ENCODE peak calls at places on chromosomes 12 and 14, in six cellular contexts. O, N, C, Y, I and G are unnamed samples.

GRCh38 chr14:29654910-29655590 is 272.6 kb downstream of the PRKD1 start:
- DNase-seq in O (no peak), N (no peak), C (peak; percentile 6), Y (no peak), I (no peak), G (no peak)

GRCh38 chr12:11839093-11839641 is 189.7 kb downstream of the ETV6 start:
- DNase-seq in O (no peak), N (no peak), C (peak; percentile 33), Y (no peak), I (no peak), G (peak; percentile 46)

GRCh38 chr14:28767851-28768548 is 1.4 kb downstream of the FOXG1 start:
- DNase-seq in O (peak; percentile 72), N (no peak), C (no peak), Y (no peak), I (peak; percentile 90), G (peak; percentile 92)

GRCh38 chr12:127726928-127727327 is 540.0 kb upstream of the TMEM132C start:
- DNase-seq in O (no peak), N (no peak), C (no peak), Y (no peak), I (no peak), G (no peak)

GRCh38 chr12:103589517-103589916 is 2.4 kb downstream of the STAB2 start:
- DNase-seq in O (no peak), N (no peak), C (no peak), Y (no peak), I (no peak), G (no peak)

GRCh38 chr12:40175489-40175888 is 49.3 kb upstream of the LRRK2 start:
- DNase-seq in O (no peak), N (no peak), C (no peak), Y (no peak), I (no peak), G (no peak)

GRCh38 chr14:92997343-92998061 is 74.6 kb downstream of the CHGA start:
- DNase-seq in O (peak; percentile 23), N (no peak), C (no peak), Y (no peak), I (no peak), G (no peak)

GRCh38 chr12:84542289-84542688 is 370.3 kb downstream of the SLC6A15 start:
- DNase-seq in O (no peak), N (no peak), C (no peak), Y (no peak), I (no peak), G (no peak)

GRCh38 chr12:55818886-55819285 is 1.0 kb downstream of the ORMDL2 start:
- DNase-seq in O (no peak), N (no peak), C (no peak), Y (no peak), I (no peak), G (no peak)

GRCh38 chr12:115037830-115038229 is 353.9 kb upstream of the TBX3 start:
- DNase-seq in O (no peak), N (no peak), C (no peak), Y (no peak), I (no peak), G (no peak)

GRCh38 chr12:89390802-89391673 is 38.7 kb upstream of the DUSP6 start:
- DNase-seq in O (no peak), N (no peak), C (peak; percentile 47), Y (no peak), I (no peak), G (no peak)

GRCh38 chr12:87756721-87757120 is 272.5 kb downstream of the C12orf50 start:
- DNase-seq in O (no peak), N (no peak), C (no peak), Y (no peak), I (no peak), G (no peak)

GRCh38 chr12:32302218-32302826 is 97.0 kb upstream of the FGD4 start:
- DNase-seq in O (no peak), N (peak; percentile 89), C (peak; percentile 49), Y (no peak), I (peak; percentile 68), G (peak; percentile 83)

GRCh38 chr12:92547906-92548305 is 154.9 kb upstream of the PLEKHG7 start:
- DNase-seq in O (no peak), N (no peak), C (no peak), Y (no peak), I (no peak), G (no peak)

GRCh38 chr14:51430600-51430999 is 190.6 kb downstream of the TMX1 start:
- DNase-seq in O (no peak), N (no peak), C (no peak), Y (no peak), I (peak; percentile 35), G (no peak)

GRCh38 chr12:45369065-45369464 is 153.2 kb downstream of the ANO6 start:
- DNase-seq in O (no peak), N (no peak), C (peak; percentile 16), Y (no peak), I (no peak), G (no peak)

GRCh38 chr12:25051583-25052190 is 102.8 kb upstream of the BCAT1 start:
- DNase-seq in O (no peak), N (peak; percentile 90), C (no peak), Y (peak; percentile 56), I (no peak), G (no peak)

GRCh38 chr14:104082807-104083206 is 2.7 kb upstream of the ASPG start:
- DNase-seq in O (peak; percentile 91), N (no peak), C (no peak), Y (no peak), I (no peak), G (no peak)

GRCh38 chr12:79083181-79083580 is 218.6 kb downstream of the SYT1 start:
- DNase-seq in O (no peak), N (no peak), C (peak; percentile 13), Y (no peak), I (no peak), G (peak; percentile 27)

DNA sequence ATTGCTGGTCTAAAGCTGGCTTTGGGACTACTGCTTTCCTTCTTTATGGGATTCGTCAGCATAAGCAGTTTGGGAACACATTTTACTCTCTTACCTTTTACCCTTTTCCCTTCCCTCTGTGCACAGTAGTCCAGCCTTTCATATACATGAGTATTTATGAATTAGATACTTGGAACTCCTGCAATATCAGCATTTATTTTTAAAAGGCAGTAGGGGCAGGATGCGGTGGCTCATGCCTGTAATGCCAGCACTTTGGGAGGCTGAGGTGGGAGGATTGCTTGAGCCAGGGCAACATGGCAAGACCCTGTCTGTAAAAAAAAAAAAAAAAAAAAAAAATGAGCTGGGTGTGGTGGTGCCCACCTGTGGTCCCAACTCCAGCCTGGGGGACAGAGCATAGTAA is 3.0 kb downstream of the NUBPL start:
- DNase-seq in O (no peak), N (no peak), C (no peak), Y (no peak), I (no peak), G (no peak)
- H3K4me3 ChIP-seq in O (no peak overlapping the region), N (no peak overlapping the region), C (no peak overlapping the region), Y (no peak overlapping the region), I (no peak overlapping the region), G (no peak overlapping the region)

DNA sequence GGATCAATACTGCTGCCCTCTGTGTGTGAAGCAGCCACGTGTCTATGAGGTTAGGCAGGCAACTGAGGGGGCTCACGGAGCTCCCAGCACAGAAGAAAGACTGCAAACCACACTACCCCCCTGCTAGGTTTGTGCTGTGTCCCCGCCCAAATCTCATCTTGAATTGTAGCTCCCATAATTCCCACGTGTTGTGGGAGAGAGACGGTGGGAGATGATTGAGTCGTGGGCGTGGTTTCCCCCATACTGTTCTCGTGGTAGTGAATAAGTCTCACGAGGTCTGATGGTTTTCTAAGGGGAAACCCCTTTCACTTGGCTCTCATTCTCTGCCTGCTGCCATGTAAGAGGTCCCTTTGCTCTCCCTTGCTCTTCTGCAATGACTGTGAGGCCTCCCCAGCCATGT is 68.6 kb downstream of the ACTN1 start:
- DNase-seq in O (no peak), N (peak; percentile 10), C (no peak), Y (no peak), I (no peak), G (no peak)
- H3K4me3 ChIP-seq in O (no peak overlapping the region), N (no peak overlapping the region), C (no peak overlapping the region), Y (no peak overlapping the region), I (no peak overlapping the region), G (no peak overlapping the region)

GRCh38 chr14:36690301-36691020 is 28.8 kb downstream of the PAX9 start:
- DNase-seq in O (no peak), N (no peak), C (peak; percentile 80), Y (no peak), I (no peak), G (peak; percentile 52)
- H3K4me3 ChIP-seq in O (no peak overlapping the region), N (no peak overlapping the region), C (no peak overlapping the region), Y (no peak overlapping the region), I (no peak overlapping the region), G (no peak overlapping the region)

GRCh38 chr12:9763025-9763424 is 2.3 kb upstream of the CD69 start:
- DNase-seq in O (no peak), N (no peak), C (no peak), Y (no peak), I (no peak), G (no peak)

GRCh38 chr12:9759680-9760592 is 765 bp downstream of the CD69 start:
- DNase-seq in O (no peak), N (no peak), C (no peak), Y (no peak), I (no peak), G (no peak)

GRCh38 chr12:9761407-9761736 is 671 bp upstream of the CD69 start:
- DNase-seq in O (no peak), N (no peak), C (no peak), Y (no peak), I (no peak), G (no peak)

GRCh38 chr12:9762369-9762768 is 1.7 kb upstream of the CD69 start:
- DNase-seq in O (no peak), N (no peak), C (no peak), Y (no peak), I (no peak), G (no peak)

DNA sequence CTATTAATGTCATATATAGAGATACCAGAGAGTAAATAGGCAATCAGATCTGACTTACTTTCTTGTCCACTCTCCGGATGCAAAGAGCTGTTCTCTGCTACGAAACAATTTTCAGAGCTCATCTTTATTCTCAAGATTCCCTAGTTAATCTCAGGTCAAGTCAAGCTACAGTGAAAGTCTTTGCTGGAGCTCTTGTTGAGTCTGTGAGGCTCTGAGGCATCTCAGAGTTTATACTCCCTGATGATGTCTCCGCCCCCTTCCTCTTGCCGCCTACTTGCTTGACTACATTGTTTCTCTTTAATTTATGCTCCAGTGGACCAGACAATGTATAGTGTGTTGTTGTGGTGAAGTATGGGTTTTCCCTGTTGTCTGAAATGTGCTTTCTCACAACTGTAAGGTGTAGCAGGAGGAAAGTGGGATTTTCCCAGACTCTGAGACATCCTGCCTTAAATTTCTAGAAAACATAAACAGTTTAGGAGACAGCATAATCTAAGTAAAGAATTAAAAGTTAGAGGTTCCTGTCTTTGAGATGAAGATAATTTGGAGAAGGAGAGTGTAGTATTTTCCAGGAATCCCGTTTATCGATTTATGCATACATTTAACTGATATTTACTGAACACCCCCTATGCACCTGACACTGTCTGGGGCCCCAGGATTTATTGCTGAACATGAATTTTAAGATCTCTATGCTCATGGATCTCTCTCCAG is at the start of gene CD69:
- DNase-seq in O (no peak), N (peak; percentile 83), C (no peak), Y (peak; percentile 77), I (no peak), G (no peak)
- H3K4me3 ChIP-seq in O (no peak within 1 kb of the TSS), N (peak within 1 kb of the TSS; percentile 67), C (no peak within 1 kb of the TSS), Y (peak within 1 kb of the TSS; percentile 79), I (no peak within 1 kb of the TSS), G (no peak within 1 kb of the TSS)